ENCODE peak calls at places on chromosomes 13 and 19, in nine cellular contexts. Y, E, Q, D, B, O, K, U and J are unnamed samples.

GRCh38 chr19:10699650-10700335 is 1.4 kb upstream of the QTRT1 start:
- DNase-seq in Y (peak), E (peak), Q (no peak), D (no peak), B (no peak), O (peak), K (peak), U (peak), J (no peak)

GRCh38 chr19:1064661-1065605 is 2.0 kb upstream of the ARHGAP45 start:
- DNase-seq in Y (peak), E (peak), Q (no peak), D (no peak), B (no peak), O (peak), K (no peak), U (peak), J (peak)

GRCh38 chr13:80921556-80921955 is 580.6 kb upstream of the SPRY2 start:
- DNase-seq in Y (no peak), E (no peak), Q (no peak), D (no peak), B (peak), O (no peak), K (no peak), U (no peak), J (no peak)

GRCh38 chr13:94351292-94352000 is 128.0 kb downstream of the DCT start:
- DNase-seq in Y (no peak), E (no peak), Q (no peak), D (no peak), B (peak), O (no peak), K (no peak), U (no peak), J (no peak)

GRCh38 chr19:46015080-46015960 is 7.5 kb downstream of the PGLYRP1 start:
- DNase-seq in Y (peak), E (peak), Q (no peak), D (no peak), B (no peak), O (peak), K (peak), U (peak), J (peak)

GRCh38 chr19:54851353-54851752 is 1.1 kb downstream of the KIR3DL2 start:
- DNase-seq in Y (no peak), E (no peak), Q (no peak), D (no peak), B (no peak), O (no peak), K (no peak), U (no peak), J (no peak)

GRCh38 chr13:21478881-21479808 is 20.0 kb upstream of the ZDHHC20 start:
- DNase-seq in Y (peak), E (peak), Q (no peak), D (no peak), B (peak), O (peak), K (peak), U (peak), J (no peak)

GRCh38 chr19:384801-385169 is 24.2 kb downstream of the C2CD4C start:
- DNase-seq in Y (no peak), E (no peak), Q (no peak), D (no peak), B (no peak), O (no peak), K (no peak), U (no peak), J (no peak)

GRCh38 chr13:111480976-111481375 is 160.5 kb downstream of the TEX29 start:
- DNase-seq in Y (no peak), E (no peak), Q (no peak), D (no peak), B (no peak), O (no peak), K (no peak), U (no peak), J (no peak)

GRCh38 chr19:6794817-6795431 is 22.4 kb downstream of the VAV1 start:
- DNase-seq in Y (no peak), E (no peak), Q (no peak), D (no peak), B (no peak), O (no peak), K (no peak), U (no peak), J (no peak)

GRCh38 chr19:958967-959685 is 25.0 kb upstream of the WDR18 start:
- DNase-seq in Y (no peak), E (no peak), Q (no peak), D (no peak), B (no peak), O (no peak), K (no peak), U (no peak), J (no peak)

GRCh38 chr19:40754611-40755247 is 3.7 kb downstream of the SNRPA start:
- DNase-seq in Y (no peak), E (no peak), Q (no peak), D (no peak), B (no peak), O (no peak), K (peak), U (no peak), J (no peak)

GRCh38 chr19:17469092-17469370 is 1.3 kb upstream of the SLC27A1 start:
- DNase-seq in Y (no peak), E (no peak), Q (no peak), D (no peak), B (no peak), O (no peak), K (no peak), U (no peak), J (no peak)

GRCh38 chr13:111398715-111399299 is 78.4 kb downstream of the TEX29 start:
- DNase-seq in Y (no peak), E (no peak), Q (no peak), D (no peak), B (no peak), O (no peak), K (no peak), U (no peak), J (no peak)

GRCh38 chr13:98997051-98997730 is 19.3 kb upstream of the DOCK9 start:
- DNase-seq in Y (no peak), E (no peak), Q (no peak), D (no peak), B (no peak), O (no peak), K (no peak), U (no peak), J (no peak)

GRCh38 chr13:25167349-25167748 is 4.7 kb downstream of the AMER2 start:
- DNase-seq in Y (no peak), E (no peak), Q (no peak), D (no peak), B (no peak), O (no peak), K (no peak), U (no peak), J (no peak)

GRCh38 chr19:44912854-44913253 is 1.6 kb upstream of the APOC1 start:
- DNase-seq in Y (peak), E (no peak), Q (no peak), D (no peak), B (peak), O (no peak), K (no peak), U (no peak), J (no peak)

GRCh38 chr19:51258165-51258564 is 7.3 kb downstream of the SIGLECL1 start:
- DNase-seq in Y (no peak), E (no peak), Q (no peak), D (no peak), B (no peak), O (no peak), K (no peak), U (no peak), J (no peak)

GRCh38 chr19:3910105-3910504 is 22.8 kb upstream of the NMRK2 start:
- DNase-seq in Y (no peak), E (no peak), Q (no peak), D (no peak), B (no peak), O (no peak), K (no peak), U (no peak), J (no peak)

GRCh38 chr19:58538257-58539168 is 5.4 kb upstream of the TRIM28 start:
- DNase-seq in Y (no peak), E (peak), Q (no peak), D (peak), B (no peak), O (no peak), K (no peak), U (no peak), J (no peak)

GRCh38 chr13:21694831-21695230 is 24.0 kb downstream of the FGF9 start:
- DNase-seq in Y (no peak), E (no peak), Q (no peak), D (no peak), B (no peak), O (no peak), K (no peak), U (no peak), J (no peak)

GRCh38 chr13:113874579-113875428 is 10.9 kb upstream of the GAS6 start:
- DNase-seq in Y (no peak), E (no peak), Q (no peak), D (no peak), B (no peak), O (no peak), K (no peak), U (no peak), J (no peak)

GRCh38 chr19:44722131-44723121 is 23.5 kb downstream of the CEACAM16 start:
- DNase-seq in Y (no peak), E (no peak), Q (no peak), D (no peak), B (no peak), O (no peak), K (no peak), U (no peak), J (no peak)

GRCh38 chr19:40702337-40703012 is 12.0 kb upstream of the NUMBL start:
- DNase-seq in Y (no peak), E (no peak), Q (no peak), D (no peak), B (no peak), O (no peak), K (no peak), U (no peak), J (no peak)

GRCh38 chr19:12527034-12527836 is 24.0 kb downstream of the ZNF564 start:
- DNase-seq in Y (no peak), E (no peak), Q (no peak), D (no peak), B (peak), O (no peak), K (no peak), U (no peak), J (no peak)